ENCODE peak calls at places on chromosomes 1 and 21, in six cellular contexts. Z, D, E, Q, A and P are unnamed samples.
A peak's percentile ranks its signal among the peaks of the same experiment; 100 is the strongest.

GRCh38 chr1:160797861-160798273 is 1.9 kb downstream of the LY9 start:
- DNase-seq in Z (no peak), A (no peak), Q (no peak), D (no peak), E (peak; percentile 62), P (no peak)

GRCh38 chr21:44263221-44263671 is 1.5 kb upstream of the DNMT3L start:
- DNase-seq in D (no peak), Z (no peak), A (no peak), Q (no peak), E (no peak), P (no peak)

GRCh38 chr1:244054247-244054923 is 3.3 kb downstream of the ZBTB18 start:
- DNase-seq in Q (no peak), D (no peak), E (no peak), A (peak; percentile 50), Z (no peak), P (no peak)

GRCh38 chr1:5681654-5682053 is 310.6 kb downstream of the NPHP4 start:
- DNase-seq in Q (no peak), Z (no peak), A (no peak), D (no peak), E (no peak), P (no peak)

GRCh38 chr1:75472089-75472970 is 138.6 kb downstream of the SLC44A5 start:
- DNase-seq in Z (no peak), D (no peak), A (no peak), Q (no peak), E (no peak), P (peak; percentile 46)

GRCh38 chr1:43935711-43936427 is 2.3 kb downstream of the ARTN start:
- DNase-seq in D (no peak), A (no peak), Z (no peak), Q (no peak), E (no peak), P (no peak)

GRCh38 chr1:47901001-47901575 is 96.1 kb downstream of the TRABD2B start:
- DNase-seq in Z (no peak), E (no peak), A (no peak), Q (no peak), D (no peak), P (no peak)

GRCh38 chr1:11943619-11944018 is 9.1 kb downstream of the PLOD1 start:
- DNase-seq in A (no peak), Q (no peak), E (no peak), D (no peak), Z (no peak), P (no peak)

GRCh38 chr1:35886606-35887431 is 3.8 kb downstream of the AGO1 start:
- DNase-seq in Z (no peak), Q (no peak), D (no peak), A (no peak), E (no peak), P (no peak)

GRCh38 chr1:24207709-24208108 is 20.6 kb upstream of the IFNLR1 start:
- DNase-seq in Q (no peak), A (no peak), E (no peak), D (no peak), Z (no peak), P (no peak)

GRCh38 chr1:32474954-32475353 is 10.1 kb downstream of the ZBTB8B start:
- DNase-seq in Z (no peak), E (no peak), D (no peak), A (no peak), Q (no peak), P (no peak)

GRCh38 chr1:114703242-114703641 is 7.9 kb upstream of the AMPD1 start:
- DNase-seq in E (no peak), Z (peak; percentile 29), Q (peak; percentile 29), A (no peak), D (no peak), P (no peak)

GRCh38 chr1:62398377-62398776 is 38.5 kb upstream of the USP1 start:
- DNase-seq in D (peak; percentile 67), A (no peak), Q (peak; percentile 67), Z (peak; percentile 73), E (peak; percentile 36), P (peak; percentile 27)

GRCh38 chr21:35323947-35324346 is 274.8 kb upstream of the RUNX1 start:
- DNase-seq in Q (peak; percentile 77), A (peak; percentile 4), E (no peak), Z (peak; percentile 81), D (no peak), P (no peak)

GRCh38 chr1:37795340-37796110 is 1.9 kb downstream of the MANEAL start:
- DNase-seq in D (no peak), E (no peak), Q (peak; percentile 44), Z (peak; percentile 23), A (no peak), P (no peak)

GRCh38 chr21:46634966-46635323 is 529 bp upstream of the PRMT2 start:
- DNase-seq in Z (peak; percentile 89), A (peak; percentile 68), D (peak; percentile 83), E (peak; percentile 89), Q (peak; percentile 93), P (peak; percentile 82)

GRCh38 chr1:32612189-32612881 is 38.0 kb downstream of the ZBTB8OS start:
- DNase-seq in Z (peak; percentile 91), E (peak; percentile 88), A (peak; percentile 78), Q (peak; percentile 60), D (peak; percentile 65), P (peak; percentile 73)

GRCh38 chr1:91557039-91557690 is 56.5 kb downstream of the CDC7 start:
- DNase-seq in Q (peak; percentile 22), E (no peak), A (no peak), D (no peak), Z (peak; percentile 49), P (peak; percentile 72)

GRCh38 chr1:201489656-201490261 is 17.2 kb downstream of the CSRP1 start:
- DNase-seq in E (no peak), A (no peak), Q (no peak), D (no peak), Z (no peak), P (no peak)

GRCh38 chr1:206684478-206685255 is at the start of gene MAPKAPK2:
- DNase-seq in Q (peak; percentile 74), Z (peak; percentile 95), A (peak; percentile 82), E (peak; percentile 87), D (peak; percentile 27), P (no peak)

GRCh38 chr1:33093004-33093403 is 12.1 kb downstream of the AZIN2 start:
- DNase-seq in Q (no peak), D (no peak), Z (no peak), E (no peak), A (no peak), P (no peak)

GRCh38 chr1:90723561-90724108 is 6.5 kb upstream of the BARHL2 start:
- DNase-seq in Z (no peak), E (no peak), Q (no peak), A (no peak), D (no peak), P (no peak)